ENCODE peak calls at places on chromosomes 7 and 10, in nine cellular contexts. One of them, this sample, is unnamed.
A peak's percentile ranks its signal among the peaks of the same experiment; 100 is the strongest.

GRCh38 chr7:69114374-69114773 is 483.9 kb upstream of the AUTS2 start:
- DNase-seq in H1: no peak
- DNase-seq in K562: no peak
- DNase-seq in HCT116: no peak
- DNase-seq in NB4: no peak
- DNase-seq in HepG2: no peak
- DNase-seq in SK-N-SH: no peak
- DNase-seq in WTC11: no peak
- DNase-seq in A549: no peak
- DNase-seq in this sample: no peak

GRCh38 chr7:2403718-2404648 is 572 bp downstream of the CHST12 start:
- DNase-seq in WTC11: peak; percentile 58
- DNase-seq in H1: no peak
- DNase-seq in NB4: peak; percentile 60
- DNase-seq in HepG2: no peak
- DNase-seq in HCT116: no peak
- DNase-seq in SK-N-SH: peak; percentile 84
- DNase-seq in A549: no peak
- DNase-seq in K562: peak; percentile 59
- DNase-seq in this sample: peak; percentile 42

GRCh38 chr7:953547-954327 is 743 bp downstream of the ADAP1 start:
- DNase-seq in H1: peak; percentile 74
- DNase-seq in WTC11: peak; percentile 63
- DNase-seq in K562: no peak
- DNase-seq in NB4: peak; percentile 86
- DNase-seq in SK-N-SH: peak; percentile 88
- DNase-seq in HepG2: peak; percentile 59
- DNase-seq in HCT116: no peak
- DNase-seq in A549: peak; percentile 64
- DNase-seq in this sample: no peak

GRCh38 chr10:129696636-129697035 is 229.6 kb downstream of the MGMT start:
- DNase-seq in NB4: no peak
- DNase-seq in WTC11: no peak
- DNase-seq in K562: no peak
- DNase-seq in HepG2: no peak
- DNase-seq in HCT116: no peak
- DNase-seq in SK-N-SH: no peak
- DNase-seq in H1: no peak
- DNase-seq in A549: no peak
- DNase-seq in this sample: no peak

GRCh38 chr10:13890617-13891541 is 304.1 kb downstream of the PRPF18 start:
- DNase-seq in H1: no peak
- DNase-seq in HCT116: no peak
- DNase-seq in A549: no peak
- DNase-seq in WTC11: no peak
- DNase-seq in NB4: no peak
- DNase-seq in SK-N-SH: peak; percentile 69
- DNase-seq in K562: no peak
- DNase-seq in HepG2: no peak
- DNase-seq in this sample: peak; percentile 56

GRCh38 chr10:133308431-133309110 is at the start of the genes TUBGCP2 and ZNF511:
- DNase-seq in HCT116: no peak
- DNase-seq in A549: peak; percentile 87
- DNase-seq in SK-N-SH: peak; percentile 95
- DNase-seq in WTC11: peak; percentile 78
- DNase-seq in H1: peak; percentile 95
- DNase-seq in HepG2: peak; percentile 55
- DNase-seq in NB4: peak; percentile 90
- DNase-seq in K562: peak; percentile 85
- DNase-seq in this sample: peak; percentile 86

GRCh38 chr10:100355069-100355468 is 8.0 kb downstream of the SCD start:
- DNase-seq in HepG2: no peak
- DNase-seq in A549: no peak
- DNase-seq in WTC11: no peak
- DNase-seq in H1: no peak
- DNase-seq in K562: no peak
- DNase-seq in NB4: no peak
- DNase-seq in SK-N-SH: no peak
- DNase-seq in HCT116: no peak
- DNase-seq in this sample: no peak

GRCh38 chr7:143013897-143014296 is 13.0 kb downstream of the OR9A2 start:
- DNase-seq in K562: no peak
- DNase-seq in HepG2: no peak
- DNase-seq in H1: no peak
- DNase-seq in A549: peak; percentile 7
- DNase-seq in HCT116: no peak
- DNase-seq in NB4: no peak
- DNase-seq in SK-N-SH: no peak
- DNase-seq in WTC11: no peak
- DNase-seq in this sample: peak; percentile 65

GRCh38 chr7:43647314-43647691 is 64.4 kb downstream of the STK17A start:
- DNase-seq in K562: no peak
- DNase-seq in A549: no peak
- DNase-seq in SK-N-SH: no peak
- DNase-seq in HCT116: no peak
- DNase-seq in H1: no peak
- DNase-seq in WTC11: peak; percentile 47
- DNase-seq in HepG2: no peak
- DNase-seq in NB4: no peak
- DNase-seq in this sample: peak; percentile 98

GRCh38 chr7:1567082-1567771 is 2.6 kb downstream of the PSMG3 start:
- DNase-seq in A549: peak; percentile 66
- DNase-seq in NB4: peak; percentile 76
- DNase-seq in HepG2: no peak
- DNase-seq in HCT116: peak; percentile 71
- DNase-seq in K562: peak; percentile 55
- DNase-seq in SK-N-SH: no peak
- DNase-seq in WTC11: no peak
- DNase-seq in H1: no peak
- DNase-seq in this sample: no peak

GRCh38 chr7:84669177-84669732 is 474.7 kb upstream of the SEMA3A start:
- DNase-seq in A549: no peak
- DNase-seq in WTC11: no peak
- DNase-seq in HepG2: no peak
- DNase-seq in SK-N-SH: no peak
- DNase-seq in H1: no peak
- DNase-seq in NB4: no peak
- DNase-seq in HCT116: no peak
- DNase-seq in K562: no peak
- DNase-seq in this sample: peak; percentile 86

GRCh38 chr10:3045471-3046209 is 21.7 kb upstream of the PFKP start:
- DNase-seq in HCT116: no peak
- DNase-seq in HepG2: peak; percentile 27
- DNase-seq in H1: peak; percentile 63
- DNase-seq in NB4: no peak
- DNase-seq in K562: peak; percentile 85
- DNase-seq in WTC11: peak; percentile 58
- DNase-seq in A549: peak; percentile 82
- DNase-seq in SK-N-SH: peak; percentile 67
- DNase-seq in this sample: peak; percentile 80

GRCh38 chr10:33897255-33897893 is 562.9 kb upstream of the NRP1 start:
- DNase-seq in SK-N-SH: no peak
- DNase-seq in A549: no peak
- DNase-seq in HepG2: no peak
- DNase-seq in WTC11: no peak
- DNase-seq in K562: no peak
- DNase-seq in NB4: no peak
- DNase-seq in H1: no peak
- DNase-seq in HCT116: no peak
- DNase-seq in this sample: no peak

DNA sequence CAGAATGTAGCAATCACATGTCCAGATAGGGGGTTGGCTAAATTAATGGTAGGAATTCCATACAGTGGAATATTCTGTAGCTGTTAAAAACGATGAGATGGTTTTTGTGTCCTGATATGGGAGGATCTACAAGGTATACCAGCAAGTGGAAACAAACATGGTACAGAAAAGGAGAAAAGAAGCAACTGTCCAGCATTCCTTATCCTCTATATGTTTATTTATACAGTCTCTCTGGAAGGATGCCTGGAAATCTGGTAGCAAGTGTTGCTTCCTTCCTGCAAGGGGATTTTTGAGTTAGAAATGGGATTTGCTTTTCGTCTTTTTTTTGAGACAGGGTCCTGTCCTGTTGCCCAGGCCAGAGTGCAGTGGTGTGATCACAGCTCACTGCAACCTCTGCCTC is 19.3 kb downstream of the IL15RA start:
- DNase-seq in K562: no peak
- DNase-seq in H1: no peak
- DNase-seq in WTC11: no peak
- DNase-seq in A549: no peak
- DNase-seq in HCT116: no peak
- DNase-seq in HepG2: no peak
- DNase-seq in SK-N-SH: no peak
- DNase-seq in NB4: no peak
- DNase-seq in this sample: peak; percentile 77
- TF ChIP-seq MAX in K562: no peak
- TF ChIP-seq MAX in H1: no peak
- TF ChIP-seq MAX in WTC11: no peak
- TF ChIP-seq MAX in A549: no peak
- TF ChIP-seq MAX in HCT116: no peak
- TF ChIP-seq MAX in HepG2: no peak
- TF ChIP-seq MAX in SK-N-SH: no peak
- TF ChIP-seq MAX in NB4: no peak
- TF ChIP-seq MAX in this sample: no peak

GRCh38 chr7:149599636-149600206 is 102.1 kb upstream of the ZNF746 start:
- DNase-seq in NB4: peak; percentile 75
- DNase-seq in HepG2: no peak
- DNase-seq in WTC11: no peak
- DNase-seq in H1: no peak
- DNase-seq in K562: no peak
- DNase-seq in SK-N-SH: no peak
- DNase-seq in HCT116: no peak
- DNase-seq in A549: no peak
- DNase-seq in this sample: no peak
- TF ChIP-seq MAX in NB4: no peak
- TF ChIP-seq MAX in HepG2: no peak
- TF ChIP-seq MAX in WTC11: no peak
- TF ChIP-seq MAX in H1: no peak
- TF ChIP-seq MAX in K562: no peak
- TF ChIP-seq MAX in SK-N-SH: no peak
- TF ChIP-seq MAX in HCT116: no peak
- TF ChIP-seq MAX in A549: no peak
- TF ChIP-seq MAX in this sample: no peak

DNA sequence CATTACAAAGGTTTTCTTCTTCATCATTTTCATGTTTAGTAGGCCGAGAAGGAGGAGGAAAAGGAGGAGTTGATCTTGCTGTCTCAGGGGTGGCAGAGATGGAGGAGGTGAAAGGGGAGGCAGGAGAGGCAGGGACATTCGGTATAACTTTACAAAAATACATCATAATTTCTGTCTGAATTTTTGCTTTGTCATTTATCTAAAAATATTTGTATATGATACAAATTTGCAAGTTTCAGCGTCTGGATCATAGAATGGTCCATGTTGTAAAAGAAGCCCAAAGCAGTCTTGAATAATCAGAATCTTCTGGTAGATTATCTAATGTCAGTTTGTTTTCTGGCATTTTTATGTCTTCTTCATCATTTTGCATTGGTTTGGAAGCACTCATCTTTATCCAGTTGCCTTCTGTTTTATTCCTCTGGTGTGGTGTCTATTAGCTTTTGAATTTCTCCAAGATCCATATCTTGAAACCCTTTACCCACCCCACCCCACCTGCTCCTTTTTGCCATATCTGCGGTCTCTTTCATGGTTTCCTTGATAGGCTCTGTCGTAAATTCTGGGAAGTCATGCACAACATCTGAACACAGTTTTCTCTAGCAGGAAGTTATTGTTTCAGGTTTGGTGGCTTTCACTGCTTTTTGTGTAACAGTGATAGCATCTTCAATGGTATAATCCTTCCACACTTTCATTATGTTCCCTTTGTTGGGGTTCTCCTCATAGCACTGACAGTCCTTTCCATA is 95.0 kb downstream of the ST7 start:
- DNase-seq in WTC11: no peak
- DNase-seq in HepG2: no peak
- DNase-seq in K562: peak; percentile 62
- DNase-seq in HCT116: no peak
- DNase-seq in H1: no peak
- DNase-seq in SK-N-SH: no peak
- DNase-seq in A549: no peak
- DNase-seq in NB4: no peak
- DNase-seq in this sample: no peak
- TF ChIP-seq MAX in WTC11: no peak
- TF ChIP-seq MAX in HepG2: no peak
- TF ChIP-seq MAX in K562: no peak
- TF ChIP-seq MAX in HCT116: no peak
- TF ChIP-seq MAX in H1: no peak
- TF ChIP-seq MAX in SK-N-SH: no peak
- TF ChIP-seq MAX in A549: no peak
- TF ChIP-seq MAX in NB4: no peak
- TF ChIP-seq MAX in this sample: no peak

GRCh38 chr10:86759073-86759672 is 2.8 kb downstream of the BMPR1A start:
- DNase-seq in NB4: peak; percentile 38
- DNase-seq in A549: no peak
- DNase-seq in H1: no peak
- DNase-seq in HepG2: peak; percentile 44
- DNase-seq in SK-N-SH: no peak
- DNase-seq in HCT116: no peak
- DNase-seq in K562: peak; percentile 34
- DNase-seq in WTC11: no peak
- DNase-seq in this sample: no peak
- TF ChIP-seq MAX in NB4: no peak
- TF ChIP-seq MAX in A549: no peak
- TF ChIP-seq MAX in H1: no peak
- TF ChIP-seq MAX in HepG2: no peak
- TF ChIP-seq MAX in SK-N-SH: no peak
- TF ChIP-seq MAX in HCT116: no peak
- TF ChIP-seq MAX in K562: no peak
- TF ChIP-seq MAX in WTC11: no peak
- TF ChIP-seq MAX in this sample: no peak

This sample was measured in endothelial cell of umbilical vein.